ENCODE peak calls at places on chromosomes 16 and 17, in seven cellular contexts. L is head of caudate nucleus; J is activated CD4-positive, CD25-positive, alpha-beta regulatory T cell; S is GM04503; M is AG20443; V is activated CD8-positive, alpha-beta memory T cell treated with anti-CD3 and anti-CD28 coated beads, Interleukin-2, amount 50 U/mL, for 4 hours; I is OCI-LY7. A is an unnamed sample.

GRCh38 chr16:726438-727290 is at the start of the genes CCDC78 and HAGHL:
- DNase-seq in L (peak), J (peak), S (no peak), M (peak), V (peak), I (peak), A (no peak)

GRCh38 chr17:1787301-1787902 is 25.5 kb downstream of the SERPINF1 start:
- DNase-seq in L (no peak), J (no peak), S (peak), M (peak), V (no peak), I (no peak), A (no peak)

GRCh38 chr17:77125432-77125901 is 15.3 kb upstream of the SEC14L1 start:
- DNase-seq in L (no peak), J (no peak), S (peak), M (peak), V (no peak), I (no peak), A (no peak)

GRCh38 chr16:23504453-23505179 is 5.7 kb downstream of the GGA2 start:
- DNase-seq in L (peak), J (peak), S (peak), M (peak), V (peak), I (peak), A (peak)

GRCh38 chr17:76381633-76382304 is 2.6 kb upstream of the SPHK1 start:
- DNase-seq in L (no peak), J (no peak), S (no peak), M (no peak), V (no peak), I (no peak), A (no peak)

GRCh38 chr17:69961488-69962145 is 113.4 kb upstream of the KCNJ16 start:
- DNase-seq in L (no peak), J (no peak), S (no peak), M (no peak), V (no peak), I (peak), A (no peak)

GRCh38 chr17:79799538-79800324 is 2.9 kb upstream of the CBX8 start:
- DNase-seq in L (no peak), J (no peak), S (no peak), M (no peak), V (no peak), I (no peak), A (no peak)

GRCh38 chr17:48198950-48199541 is 91.5 kb downstream of the SNX11 start:
- DNase-seq in L (no peak), J (no peak), S (no peak), M (no peak), V (no peak), I (no peak), A (no peak)

GRCh38 chr16:64974381-64974780 is 147.5 kb downstream of the CDH11 start:
- DNase-seq in L (no peak), J (no peak), S (no peak), M (no peak), V (no peak), I (no peak), A (no peak)

GRCh38 chr16:4314532-4315184 is 1.2 kb upstream of the GLIS2 start:
- DNase-seq in L (no peak), J (no peak), S (no peak), M (no peak), V (no peak), I (peak), A (no peak)

GRCh38 chr16:67537270-67537635 is 8.6 kb downstream of the RIPOR1 start:
- DNase-seq in L (no peak), J (peak), S (no peak), M (peak), V (peak), I (no peak), A (peak)

GRCh38 chr16:16005725-16006124 is 56.3 kb downstream of the ABCC1 start:
- DNase-seq in L (no peak), J (no peak), S (no peak), M (no peak), V (no peak), I (no peak), A (no peak)

GRCh38 chr16:70759666-70760065 is 41.3 kb downstream of the VAC14 start:
- DNase-seq in L (no peak), J (no peak), S (no peak), M (no peak), V (no peak), I (no peak), A (no peak)

GRCh38 chr17:56351675-56352074 is 198.4 kb downstream of the ANKFN1 start:
- DNase-seq in L (no peak), J (no peak), S (no peak), M (no peak), V (no peak), I (no peak), A (no peak)

GRCh38 chr17:72940511-72940910 is 152.0 kb downstream of the SLC39A11 start:
- DNase-seq in L (no peak), J (no peak), S (no peak), M (no peak), V (no peak), I (no peak), A (no peak)

GRCh38 chr17:36495076-36495578 is 8.6 kb downstream of the ZNHIT3 start:
- DNase-seq in L (no peak), J (no peak), S (no peak), M (no peak), V (no peak), I (no peak), A (peak)

GRCh38 chr16:72938426-72939164 is 109.3 kb downstream of the ZFHX3 start:
- DNase-seq in L (peak), J (no peak), S (no peak), M (peak), V (no peak), I (no peak), A (peak)

GRCh38 chr17:21460358-21460757 is 84.2 kb downstream of the KCNJ12 start:
- DNase-seq in L (no peak), J (no peak), S (no peak), M (no peak), V (no peak), I (no peak), A (no peak)

GRCh38 chr16:53566568-53566967 is 63.6 kb upstream of the AKTIP start:
- DNase-seq in L (no peak), J (no peak), S (no peak), M (no peak), V (no peak), I (no peak), A (no peak)

GRCh38 chr17:77796201-77796860 is 162.2 kb upstream of the TNRC6C start:
- DNase-seq in L (no peak), J (no peak), S (no peak), M (peak), V (no peak), I (no peak), A (peak)

GRCh38 chr17:45686250-45686649 is 97.9 kb upstream of the CRHR1 start:
- DNase-seq in L (no peak), J (no peak), S (no peak), M (no peak), V (no peak), I (no peak), A (no peak)

GRCh38 chr17:40515491-40516041 is 14.1 kb upstream of the TNS4 start:
- DNase-seq in L (no peak), J (no peak), S (no peak), M (no peak), V (no peak), I (peak), A (no peak)

GRCh38 chr16:85056211-85056748 is 28.7 kb downstream of the KIAA0513 start:
- DNase-seq in L (no peak), J (no peak), S (no peak), M (peak), V (no peak), I (peak), A (no peak)

GRCh38 chr17:81589612-81590011 is 37.5 kb upstream of the FAAP100 start:
- DNase-seq in L (no peak), J (no peak), S (no peak), M (no peak), V (no peak), I (no peak), A (no peak)

GRCh38 chr17:63954402-63955063 is 18.2 kb downstream of the SCN4A start:
- DNase-seq in L (no peak), J (no peak), S (no peak), M (no peak), V (no peak), I (peak), A (no peak)

GRCh38 chr17:5509482-5509881 is 23.1 kb downstream of the MIS12 start:
- DNase-seq in L (no peak), J (no peak), S (no peak), M (no peak), V (no peak), I (no peak), A (no peak)